ENCODE peak calls at places on chromosomes 16 and 17, in ten cellular contexts. G is cardiac fibroblast; Z is upper lobe of right lung; L is HEK293T; N is cardiac muscle cell; U is Ammon's horn; T is hepatic stellate cell; H is left cardiac atrium; W is CD4-positive, alpha-beta memory T cell; I is EL. R is an unnamed sample.
A peak's percentile ranks its signal among the peaks of the same experiment; 100 is the strongest.

GRCh38 chr16:1470543-1471251 is 4.1 kb downstream of the CLCN7 start:
- DNase-seq in G (peak; percentile 56), Z (peak; percentile 90), L (no peak), N (peak; percentile 68), U (no peak), T (peak; percentile 48), H (no peak), W (no peak), I (peak; percentile 54), R (no peak)

GRCh38 chr17:17500999-17501605 is 4.9 kb upstream of the RASD1 start:
- DNase-seq in G (peak; percentile 12), Z (peak; percentile 47), L (no peak), N (no peak), U (no peak), T (no peak), H (no peak), W (no peak), I (no peak), R (no peak)

GRCh38 chr17:50865060-50865867 is 890 bp downstream of the TOB1 start:
- DNase-seq in G (peak; percentile 51), Z (peak; percentile 86), L (no peak), N (peak; percentile 54), U (peak; percentile 79), T (no peak), H (peak; percentile 64), W (peak; percentile 69), I (peak; percentile 55), R (peak; percentile 78)

GRCh38 chr17:7336240-7337175 is at the start of gene ACAP1:
- DNase-seq in G (no peak), Z (peak; percentile 77), L (no peak), N (no peak), U (no peak), T (no peak), H (no peak), W (peak; percentile 80), I (no peak), R (no peak)

GRCh38 chr17:17446666-17447155 is 30.1 kb upstream of the MED9 start:
- DNase-seq in G (no peak), Z (no peak), L (no peak), N (no peak), U (no peak), T (no peak), H (no peak), W (no peak), I (no peak), R (no peak)

GRCh38 chr16:13883266-13883665 is 36.7 kb upstream of the ERCC4 start:
- DNase-seq in G (no peak), Z (no peak), L (no peak), N (no peak), U (no peak), T (no peak), H (no peak), W (no peak), I (no peak), R (no peak)

GRCh38 chr16:70749681-70750601 is 51.0 kb downstream of the VAC14 start:
- DNase-seq in G (no peak), Z (no peak), L (no peak), N (peak; percentile 16), U (peak; percentile 76), T (no peak), H (no peak), W (no peak), I (no peak), R (no peak)

GRCh38 chr16:58459344-58460218 is 40.4 kb upstream of the NDRG4 start:
- DNase-seq in G (peak; percentile 41), Z (no peak), L (no peak), N (peak; percentile 34), U (no peak), T (no peak), H (peak; percentile 50), W (no peak), I (peak; percentile 44), R (peak; percentile 71)

GRCh38 chr16:8614435-8615029 is 7.0 kb upstream of the METTL22 start:
- DNase-seq in G (no peak), Z (no peak), L (no peak), N (no peak), U (no peak), T (no peak), H (no peak), W (no peak), I (no peak), R (no peak)